ENCODE peak calls at places on chromosomes 7 and 10, in nine cellular contexts. G, D, A, F, Q, X, I, K and L are unnamed samples.

GRCh38 chr10:132452651-132453469 is 55.9 kb downstream of the PWWP2B start:
- DNase-seq in G (peak; percentile 85), D (peak; percentile 73), A (no peak), F (peak; percentile 88), Q (peak; percentile 90), X (peak; percentile 90), I (peak; percentile 89), K (peak; percentile 52), L (peak; percentile 74)

GRCh38 chr10:29317027-29317420 is 28.2 kb downstream of the LYZL1 start:
- DNase-seq in G (no peak), D (no peak), A (no peak), F (no peak), Q (no peak), X (no peak), I (no peak), K (no peak), L (no peak)

GRCh38 chr7:92156976-92157375 is 22.0 kb downstream of the LRRD1 start:
- DNase-seq in G (no peak), D (no peak), A (no peak), F (no peak), Q (no peak), X (no peak), I (no peak), K (no peak), L (no peak)

GRCh38 chr7:33191326-33191725 is 62.0 kb downstream of the BBS9 start:
- DNase-seq in G (no peak), D (peak; percentile 35), A (no peak), F (no peak), Q (no peak), X (no peak), I (no peak), K (no peak), L (no peak)

GRCh38 chr7:19080076-19080475 is 37.4 kb downstream of the TWIST1 start:
- DNase-seq in G (no peak), D (no peak), A (no peak), F (no peak), Q (no peak), X (no peak), I (no peak), K (no peak), L (no peak)

GRCh38 chr7:133530682-133531081 is 277.8 kb downstream of the EXOC4 start:
- DNase-seq in G (no peak), D (peak; percentile 36), A (no peak), F (no peak), Q (no peak), X (no peak), I (no peak), K (peak; percentile 65), L (no peak)

GRCh38 chr10:69571618-69572158 is 1.5 kb downstream of the NEUROG3 start:
- DNase-seq in G (no peak), D (no peak), A (no peak), F (no peak), Q (no peak), X (no peak), I (peak; percentile 28), K (no peak), L (no peak)

GRCh38 chr7:150988230-150989226 is 2.3 kb upstream of the NOS3 start:
- DNase-seq in G (no peak), D (peak; percentile 43), A (no peak), F (peak; percentile 78), Q (peak; percentile 86), X (peak; percentile 50), I (peak; percentile 92), K (no peak), L (no peak)

GRCh38 chr7:17027143-17027802 is 145.5 kb upstream of the AGR3 start:
- DNase-seq in G (no peak), D (peak; percentile 41), A (no peak), F (no peak), Q (no peak), X (no peak), I (no peak), K (no peak), L (no peak)

GRCh38 chr7:121798076-121798475 is 74.9 kb upstream of the PTPRZ1 start:
- DNase-seq in G (no peak), D (no peak), A (no peak), F (no peak), Q (no peak), X (no peak), I (no peak), K (peak; percentile 6), L (no peak)

GRCh38 chr7:150739045-150739432 is 1.8 kb downstream of the GIMAP5 start:
- DNase-seq in G (no peak), D (no peak), A (no peak), F (no peak), Q (no peak), X (no peak), I (no peak), K (no peak), L (no peak)

GRCh38 chr10:121406823-121407545 is 191.3 kb downstream of the FGFR2 start:
- DNase-seq in G (no peak), D (peak; percentile 67), A (no peak), F (no peak), Q (no peak), X (no peak), I (no peak), K (peak; percentile 5), L (no peak)

GRCh38 chr10:131193923-131194322 is 117.6 kb downstream of the TCERG1L start:
- DNase-seq in G (no peak), D (no peak), A (no peak), F (peak; percentile 3), Q (no peak), X (peak; percentile 31), I (no peak), K (no peak), L (no peak)

GRCh38 chr10:102752266-102752930 is 8.7 kb downstream of the WBP1L start:
- DNase-seq in G (no peak), D (no peak), A (no peak), F (peak; percentile 9), Q (no peak), X (no peak), I (no peak), K (peak; percentile 87), L (no peak)

GRCh38 chr7:106050002-106050742 is 61.9 kb downstream of the SYPL1 start:
- DNase-seq in G (no peak), D (peak; percentile 85), A (no peak), F (no peak), Q (peak; percentile 49), X (no peak), I (no peak), K (no peak), L (no peak)

GRCh38 chr10:34176351-34176750 is 638.7 kb downstream of the PARD3 start:
- DNase-seq in G (no peak), D (no peak), A (no peak), F (no peak), Q (no peak), X (no peak), I (no peak), K (no peak), L (no peak)

GRCh38 chr7:129970816-129971215 is 18.1 kb upstream of the UBE2H start:
- DNase-seq in G (no peak), D (peak; percentile 39), A (no peak), F (no peak), Q (no peak), X (no peak), I (no peak), K (no peak), L (no peak)

GRCh38 chr7:130987092-130987491 is 253.1 kb upstream of the KLF14 start:
- DNase-seq in G (no peak), D (no peak), A (no peak), F (no peak), Q (no peak), X (no peak), I (no peak), K (no peak), L (no peak)

GRCh38 chr10:71970331-71970730 is 6.1 kb downstream of the CHST3 start:
- DNase-seq in G (no peak), D (peak; percentile 56), A (no peak), F (no peak), Q (peak; percentile 53), X (no peak), I (peak; percentile 36), K (peak; percentile 37), L (no peak)

GRCh38 chr7:36277247-36277542 is 112.5 kb upstream of the ANLN start:
- DNase-seq in G (no peak), D (peak; percentile 70), A (no peak), F (no peak), Q (no peak), X (no peak), I (no peak), K (no peak), L (no peak)

DNA sequence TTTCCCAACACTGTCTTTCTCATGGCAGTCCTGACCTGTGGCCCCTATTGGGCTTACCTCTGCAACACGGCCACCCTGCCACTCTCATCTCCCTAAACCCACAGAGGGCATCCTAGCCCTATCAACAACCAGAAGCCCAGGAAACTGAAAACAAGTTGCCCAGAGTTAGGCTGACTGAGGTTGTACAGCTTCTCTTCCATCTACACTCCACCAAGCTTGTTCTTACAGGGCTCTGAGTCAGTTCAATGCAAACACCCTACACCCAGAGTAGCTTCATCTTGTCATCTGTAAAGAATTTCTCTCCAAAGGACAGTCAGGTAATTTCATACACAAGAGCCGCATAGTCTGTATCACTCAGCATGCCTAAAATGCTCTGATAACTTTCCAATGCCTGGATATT is 175.4 kb downstream of the ARID5B start:
- DNase-seq in G (no peak), D (peak; percentile 46), A (no peak), F (no peak), Q (no peak), X (no peak), I (no peak), K (peak; percentile 90), L (no peak)
- TF ChIP-seq CTCF in G (no peak), D (no peak), A (no peak), F (no peak), Q (no peak), X (no peak), I (no peak), K (no peak), L (peak; percentile 40)

GRCh38 chr10:109889867-109890266 is 33.4 kb downstream of the XPNPEP1 start:
- DNase-seq in G (no peak), D (peak; percentile 54), A (no peak), F (no peak), Q (no peak), X (no peak), I (no peak), K (peak; percentile 89), L (no peak)
- TF ChIP-seq CTCF in G (no peak), D (no peak), A (no peak), F (no peak), Q (no peak), X (no peak), I (no peak), K (peak; percentile 11), L (peak; percentile 28)

GRCh38 chr10:27504007-27504890 is at the start of gene RAB18:
- DNase-seq in G (peak; percentile 98), D (peak; percentile 98), A (peak; percentile 90), F (peak; percentile 98), Q (peak; percentile 93), X (peak; percentile 99), I (peak; percentile 97), K (peak; percentile 99), L (peak; percentile 100)
- TF ChIP-seq CTCF in G (no peak), D (no peak), A (no peak), F (no peak), Q (no peak), X (no peak), I (no peak), K (no peak), L (peak; percentile 37)

DNA sequence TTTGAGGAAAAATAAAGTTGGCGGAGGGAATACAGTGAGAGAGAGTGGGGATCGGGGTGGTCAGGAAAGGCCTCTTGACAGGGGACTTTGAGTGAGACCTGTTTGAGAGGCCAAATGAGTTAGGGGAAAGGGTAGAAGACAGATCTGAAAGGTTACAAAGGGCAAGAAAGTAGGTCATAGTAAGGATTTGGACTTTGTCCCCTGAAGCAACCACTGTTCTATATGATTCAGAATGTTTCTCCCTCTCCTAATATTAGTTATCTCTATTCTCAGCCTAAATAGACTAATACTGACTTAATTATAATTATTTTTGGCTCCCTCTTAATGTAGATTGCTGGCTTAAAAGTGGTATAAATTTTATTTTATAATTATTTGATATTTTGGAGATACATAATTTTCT is 88.0 kb downstream of the CTNNA3 start:
- DNase-seq in G (no peak), D (no peak), A (no peak), F (no peak), Q (no peak), X (no peak), I (no peak), K (no peak), L (no peak)
- TF ChIP-seq CTCF in G (no peak), D (no peak), A (no peak), F (no peak), Q (no peak), X (no peak), I (no peak), K (no peak), L (no peak)